ENCODE peak calls at places on chromosomes 5 and 9, in four cellular contexts. W, F, B and R are unnamed samples.

GRCh38 chr9:2761424-2761823 is 44.1 kb downstream of the KCNV2 start:
- DNase-seq in W (no peak), F (no peak), B (no peak), R (no peak)

GRCh38 chr5:96968074-96968473 is 32.2 kb downstream of the LNPEP start:
- DNase-seq in W (peak), F (peak), B (peak), R (peak)

GRCh38 chr5:149228610-149229297 is 42.9 kb upstream of the AFAP1L1 start:
- DNase-seq in W (peak), F (peak), B (no peak), R (peak)

GRCh38 chr9:93091453-93092081 is 4.5 kb upstream of the CARD19 start:
- DNase-seq in W (peak), F (peak), B (peak), R (peak)

GRCh38 chr9:120996409-120996808 is 53.7 kb downstream of the C5 start:
- DNase-seq in W (no peak), F (no peak), B (no peak), R (no peak)

GRCh38 chr5:55855509-55855908 is 4.4 kb downstream of the IL31RA start:
- DNase-seq in W (peak), F (no peak), B (no peak), R (peak)

GRCh38 chr9:16143947-16144890 is 591.4 kb downstream of the CCDC171 start:
- DNase-seq in W (no peak), F (no peak), B (peak), R (no peak)

GRCh38 chr5:133321833-133322420 is 270.1 kb downstream of the HSPA4 start:
- DNase-seq in W (no peak), F (no peak), B (no peak), R (no peak)

GRCh38 chr9:19493845-19494244 is 85.0 kb downstream of the ACER2 start:
- DNase-seq in W (no peak), F (no peak), B (no peak), R (no peak)

GRCh38 chr9:19490269-19490668 is 81.5 kb downstream of the ACER2 start:
- DNase-seq in W (no peak), F (no peak), B (no peak), R (no peak)

GRCh38 chr9:19495186-19496028 is 86.6 kb downstream of the ACER2 start:
- DNase-seq in W (no peak), F (no peak), B (no peak), R (no peak)

GRCh38 chr9:19493174-19493811 is 84.5 kb downstream of the ACER2 start:
- DNase-seq in W (peak), F (peak), B (no peak), R (peak)

DNA sequence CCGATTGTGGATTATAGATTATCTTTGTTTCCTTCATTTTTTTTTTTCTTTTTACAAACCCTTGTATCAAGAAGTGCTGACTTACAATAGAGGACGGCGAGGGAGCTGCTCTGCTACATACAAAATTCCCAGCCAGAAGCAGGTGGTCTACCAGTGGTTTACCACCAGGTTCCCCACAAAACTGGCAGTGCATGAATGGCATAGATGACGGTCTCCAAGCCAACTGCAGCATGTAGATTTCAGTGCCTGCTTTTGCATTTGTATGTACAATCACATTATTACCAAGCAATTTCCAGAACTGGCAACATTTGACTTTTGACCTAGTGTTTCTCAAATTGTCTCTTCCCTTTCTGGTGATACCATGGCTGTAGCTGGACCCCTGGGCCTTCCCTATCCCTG is 84.0 kb downstream of the ACER2 start:
- DNase-seq in W (no peak), F (no peak), B (no peak), R (no peak)
- H3K4me3 ChIP-seq in W (no peak), F (no peak), B (no peak), R (peak)

GRCh38 chr9:14141736-14142135 is 172.2 kb downstream of the NFIB start:
- DNase-seq in W (no peak), F (no peak), B (no peak), R (no peak)

GRCh38 chr9:14146201-14146890 is 167.6 kb downstream of the NFIB start:
- DNase-seq in W (no peak), F (no peak), B (no peak), R (no peak)

GRCh38 chr9:14147738-14148137 is 166.2 kb downstream of the NFIB start:
- DNase-seq in W (no peak), F (no peak), B (no peak), R (no peak)

GRCh38 chr9:14140121-14140520 is 173.8 kb downstream of the NFIB start:
- DNase-seq in W (no peak), F (no peak), B (no peak), R (no peak)

DNA sequence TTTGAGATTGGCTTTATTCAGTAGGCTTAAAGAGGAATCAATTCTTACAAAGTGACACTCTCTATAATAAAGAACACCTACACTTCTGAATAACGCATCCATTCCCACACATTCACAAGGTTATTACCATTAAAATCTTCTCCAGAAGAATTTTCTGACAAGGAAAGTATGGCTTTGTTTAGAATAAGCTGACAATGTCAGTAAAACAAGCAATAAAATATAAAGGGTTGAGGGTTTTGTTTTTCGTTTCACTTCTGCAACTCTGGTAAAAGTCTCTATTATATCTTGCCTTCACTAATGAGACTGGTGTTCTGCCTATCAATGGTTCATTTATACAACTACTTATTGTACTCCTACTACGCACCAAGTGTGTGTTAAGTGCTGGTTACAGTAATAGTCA is 169.7 kb downstream of the NFIB start:
- DNase-seq in W (no peak), F (no peak), B (no peak), R (no peak)
- H3K4me3 ChIP-seq in W (no peak), F (no peak), B (no peak), R (no peak)

GRCh38 chr5:125412051-125412560 is 665.7 kb upstream of the ZNF608 start:
- DNase-seq in W (peak), F (peak), B (no peak), R (peak)

GRCh38 chr5:125410501-125411162 is 664.2 kb upstream of the ZNF608 start:
- DNase-seq in W (peak), F (peak), B (no peak), R (peak)

GRCh38 chr5:125411163-125412050 is 665.0 kb upstream of the ZNF608 start:
- DNase-seq in W (peak), F (no peak), B (no peak), R (peak)

GRCh38 chr5:125413861-125414260 is 667.4 kb upstream of the ZNF608 start:
- DNase-seq in W (no peak), F (no peak), B (no peak), R (no peak)

DNA sequence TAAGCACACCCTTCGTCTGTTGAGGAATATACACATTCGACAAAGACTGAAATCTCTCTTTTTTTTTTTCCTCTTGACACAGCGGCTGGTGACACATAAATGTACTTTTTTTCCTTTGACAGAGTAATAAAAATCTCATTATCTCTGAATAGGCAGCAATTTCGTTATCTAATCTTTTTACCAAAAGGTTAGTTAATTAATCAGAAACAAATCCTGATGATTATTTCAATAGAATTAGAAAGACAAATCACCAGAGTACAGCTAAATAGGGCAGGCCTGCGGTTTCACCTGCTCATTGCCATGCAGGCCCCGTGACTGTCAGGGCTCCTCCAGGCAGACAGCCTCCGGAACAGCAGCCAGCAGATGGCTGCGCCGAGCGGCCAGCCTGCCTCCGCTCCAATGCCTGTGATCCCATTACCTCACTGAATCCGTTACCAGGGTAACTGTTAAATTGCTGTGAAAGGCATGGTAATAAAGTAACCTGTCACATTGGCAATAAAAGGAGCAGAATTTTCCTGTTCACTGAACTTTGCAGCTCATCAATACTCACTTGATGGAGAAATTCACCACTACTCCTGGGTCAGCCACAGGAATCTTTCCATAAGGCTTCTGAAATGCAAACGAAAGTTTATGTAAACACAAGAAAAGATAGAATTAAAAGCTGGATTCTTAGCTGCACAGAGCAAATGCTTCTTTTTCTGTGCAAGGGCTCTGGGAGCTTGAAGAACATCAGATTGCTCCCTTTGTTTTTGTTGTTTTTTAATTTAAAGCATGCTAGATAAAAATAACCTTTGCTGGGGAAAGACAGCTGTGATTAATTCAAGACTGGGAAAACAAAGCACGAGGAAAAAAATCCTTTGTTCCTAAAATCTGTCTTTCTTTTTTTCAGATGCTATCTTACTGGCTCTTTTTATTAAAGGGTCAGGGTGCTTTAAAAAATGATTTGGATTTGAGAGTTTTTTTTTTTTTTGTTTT is 666.4 kb upstream of the ZNF608 start:
- DNase-seq in W (peak), F (peak), B (peak), R (peak)
- H3K4me3 ChIP-seq in W (peak), F (no peak), B (peak), R (peak)

GRCh38 chr5:154194348-154195329 is 4.1 kb downstream of the GALNT10 start:
- DNase-seq in W (peak), F (peak), B (no peak), R (peak)
- H3K4me3 ChIP-seq in W (no peak), F (no peak), B (no peak), R (no peak)

GRCh38 chr5:147918899-147919298 is 12.6 kb upstream of the C5orf46 start:
- DNase-seq in W (no peak), F (no peak), B (no peak), R (no peak)

GRCh38 chr5:147913786-147914185 is 7.4 kb upstream of the C5orf46 start:
- DNase-seq in W (no peak), F (peak), B (no peak), R (no peak)

GRCh38 chr5:147920420-147921030 is 14.2 kb upstream of the C5orf46 start:
- DNase-seq in W (no peak), F (no peak), B (no peak), R (no peak)

GRCh38 chr5:147921134-147921533 is 14.8 kb upstream of the C5orf46 start:
- DNase-seq in W (no peak), F (no peak), B (no peak), R (no peak)

DNA sequence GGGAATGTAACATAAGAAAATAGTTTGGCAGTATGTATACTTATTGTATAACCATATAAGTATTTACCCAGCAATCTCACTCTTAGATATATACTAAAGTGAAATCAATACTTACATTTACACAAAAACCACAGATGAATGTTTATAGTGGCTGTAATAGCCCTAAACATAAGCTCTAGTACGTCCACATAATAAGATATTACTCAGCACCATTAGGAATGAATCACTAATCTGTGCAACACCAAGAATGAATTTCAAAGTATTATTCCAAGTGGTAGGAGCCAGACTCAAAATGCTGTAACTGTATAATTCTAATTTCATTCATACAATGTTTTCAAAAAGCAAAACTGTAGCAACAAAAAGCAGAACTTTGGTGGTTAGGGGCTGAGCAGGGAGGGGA is 11.8 kb upstream of the C5orf46 start:
- DNase-seq in W (peak), F (no peak), B (peak), R (no peak)
- H3K4me3 ChIP-seq in W (no peak), F (no peak), B (no peak), R (no peak)

DNA sequence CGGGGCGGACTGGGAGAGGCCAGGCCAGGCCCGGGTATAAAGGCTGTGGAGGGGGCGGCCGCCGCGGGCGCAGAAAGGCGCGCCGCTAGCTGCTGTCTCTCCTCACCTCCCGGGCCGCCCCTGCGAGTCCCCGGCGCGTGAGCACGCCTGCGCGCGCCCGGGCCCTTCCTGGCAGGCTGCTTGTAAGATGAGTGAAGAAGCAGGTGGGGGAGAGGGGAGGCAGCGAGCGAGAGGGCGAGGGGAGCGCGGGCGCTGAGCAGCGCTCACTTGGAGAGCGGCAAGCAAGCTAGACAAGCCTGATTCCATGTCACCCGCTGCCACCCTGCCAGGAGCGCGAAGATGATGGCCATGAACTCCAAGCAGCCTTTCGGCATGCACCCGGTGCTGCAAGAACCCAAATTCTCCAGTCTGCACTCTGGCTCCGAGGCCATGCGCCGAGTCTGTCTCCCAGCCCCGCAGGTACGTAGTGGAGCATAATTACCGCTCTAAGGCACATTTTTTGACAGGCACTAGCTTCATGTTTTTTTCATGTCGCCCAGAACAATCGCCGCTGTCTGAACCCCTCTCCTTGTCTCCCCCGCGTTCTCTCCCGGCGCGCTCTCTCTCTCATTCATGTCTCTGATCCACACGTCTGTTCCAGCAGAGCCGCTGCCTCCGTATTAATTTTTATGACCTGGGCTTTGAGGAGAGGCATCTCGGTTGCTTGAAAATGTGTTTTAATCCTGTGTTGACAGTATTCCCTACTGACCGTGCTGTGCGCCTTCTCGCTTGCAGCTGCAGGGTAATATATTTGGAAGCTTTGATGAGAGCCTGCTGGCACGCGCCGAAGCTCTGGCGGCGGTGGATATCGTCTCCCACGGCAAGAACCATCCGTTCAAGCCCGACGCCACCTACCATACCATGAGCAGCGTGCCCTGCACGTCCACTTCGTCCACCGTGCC is at the start of gene POU4F3:
- DNase-seq in W (no peak), F (no peak), B (no peak), R (no peak)
- H3K4me3 ChIP-seq in W (no peak), F (no peak), B (no peak), R (no peak)

GRCh38 chr9:26725573-26725972 is 167.0 kb downstream of the CAAP1 start:
- DNase-seq in W (no peak), F (no peak), B (no peak), R (no peak)
- H3K4me3 ChIP-seq in W (no peak), F (no peak), B (no peak), R (no peak)

DNA sequence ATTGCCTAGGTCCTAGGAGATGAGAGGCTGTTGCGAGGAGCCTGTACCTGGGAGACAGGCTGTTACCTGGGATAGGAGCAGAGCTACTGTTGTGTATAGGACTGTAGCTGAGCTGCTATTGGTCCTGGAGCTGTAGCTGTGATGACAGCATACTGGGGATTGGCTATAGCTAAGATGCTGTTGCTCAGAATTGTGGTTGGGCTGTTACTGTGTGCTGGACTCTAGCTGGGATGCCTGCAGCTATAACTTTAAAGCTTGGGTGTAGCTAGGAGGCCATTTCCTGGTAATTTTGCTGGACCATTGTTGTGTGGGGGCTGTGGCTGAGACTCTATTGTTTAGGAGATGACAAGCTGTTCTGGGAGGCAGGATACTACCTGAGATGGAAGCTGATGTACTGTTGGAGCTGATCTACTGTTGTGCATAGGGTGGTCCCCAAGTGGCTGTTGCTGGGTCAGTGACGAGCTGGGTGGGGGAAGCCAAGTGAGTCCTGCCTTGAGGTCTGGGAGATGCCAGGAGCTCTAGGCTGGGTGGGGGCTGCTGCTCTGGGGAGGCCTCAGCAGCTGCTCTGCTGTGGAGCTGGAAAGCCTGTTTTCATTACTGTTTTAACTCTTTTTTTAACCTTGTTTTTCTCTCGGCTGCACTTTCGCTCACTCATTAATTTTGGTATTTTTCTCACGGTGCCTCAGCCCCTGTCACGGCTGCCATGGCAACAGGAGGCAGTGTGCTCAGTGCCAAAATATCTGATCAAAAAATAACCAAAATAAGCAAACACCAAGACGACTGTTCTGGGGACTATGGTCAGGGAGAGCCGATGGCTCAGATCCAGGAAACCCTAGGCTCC is 3.0 kb upstream of the PCDH1 start:
- DNase-seq in W (peak), F (no peak), B (no peak), R (peak)
- H3K4me3 ChIP-seq in W (no peak), F (no peak), B (no peak), R (no peak)

GRCh38 chr5:95619096-95619495 is 791 bp upstream of the GPR150 start:
- DNase-seq in W (peak), F (peak), B (no peak), R (peak)
- H3K4me3 ChIP-seq in W (peak), F (peak), B (no peak), R (peak)

GRCh38 chr5:73544429-73545402 is 20.7 kb downstream of the ANKRA2 start:
- DNase-seq in W (peak), F (peak), B (no peak), R (peak)

GRCh38 chr5:73545403-73545779 is 20.0 kb downstream of the ANKRA2 start:
- DNase-seq in W (no peak), F (no peak), B (no peak), R (no peak)

GRCh38 chr5:73540192-73540591 is 25.2 kb downstream of the ANKRA2 start:
- DNase-seq in W (peak), F (peak), B (no peak), R (peak)

DNA sequence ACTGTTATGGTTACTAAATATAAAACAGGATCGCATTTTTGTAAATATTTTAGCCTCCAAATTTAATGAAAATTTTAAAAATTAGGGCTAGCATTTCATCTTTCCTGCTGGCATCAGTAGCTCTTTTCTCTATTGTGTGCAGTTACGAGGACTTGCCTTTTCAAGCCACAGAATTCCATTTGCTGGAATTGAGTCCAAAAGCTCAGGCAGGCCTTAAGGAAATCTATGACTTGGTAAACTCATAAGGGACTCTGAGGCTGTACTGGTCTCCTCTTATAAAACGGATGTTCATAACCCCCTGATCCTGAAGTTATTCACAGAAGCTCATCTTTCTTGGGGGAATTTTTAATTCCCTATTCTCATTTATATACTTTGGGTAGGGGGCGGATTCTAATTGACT is 23.5 kb downstream of the ANKRA2 start:
- DNase-seq in W (no peak), F (no peak), B (no peak), R (peak)
- H3K4me3 ChIP-seq in W (no peak), F (no peak), B (no peak), R (no peak)